ENCODE peak calls at places on chromosome 20, in ten cellular contexts. U is fibroblast of lung; H is putamen; M is pulmonary artery endothelial cell; X is left cardiac atrium; Z is lung; Y is EL; K is progenitor cell of endocrine pancreas; T is cardiac fibroblast; L is activated CD4-positive, alpha-beta T cell treated with anti-CD3 and anti-CD28 coated beads for 24 hours. B is an unnamed sample.

GRCh38 chr20:53738039-53738944 is 144.7 kb upstream of the ZNF217 start:
- DNase-seq in Z (peak; percentile 74), H (peak; percentile 41), U (peak; percentile 90), M (no peak), L (no peak), X (peak; percentile 58), K (peak; percentile 31), Y (peak; percentile 85), T (peak; percentile 87), B (peak; percentile 92)

GRCh38 chr20:3156811-3157619 is 2.6 kb downstream of the FASTKD5 start:
- DNase-seq in Y (no peak), K (no peak), M (no peak), Z (no peak), X (no peak), H (no peak), L (no peak), U (peak; percentile 14), T (peak; percentile 18), B (no peak)

GRCh38 chr20:42886046-42886445 is 303.7 kb downstream of the PTPRT start:
- DNase-seq in Y (no peak), K (no peak), L (no peak), X (no peak), H (no peak), Z (no peak), M (no peak), T (no peak), U (no peak), B (no peak)

GRCh38 chr20:41058007-41058673 is 29.5 kb downstream of the TOP1 start:
- DNase-seq in U (peak; percentile 90), X (peak; percentile 24), L (no peak), T (peak; percentile 59), Z (peak; percentile 61), M (peak; percentile 29), H (no peak), K (no peak), Y (peak; percentile 95), B (peak; percentile 69)

GRCh38 chr20:16821211-16822089 is 73.3 kb downstream of the OTOR start:
- DNase-seq in Y (peak; percentile 48), H (no peak), L (no peak), U (peak; percentile 14), X (no peak), Z (no peak), M (no peak), K (no peak), T (peak; percentile 58), B (peak; percentile 48)

GRCh38 chr20:42678895-42679294 is 510.8 kb downstream of the PTPRT start:
- DNase-seq in H (no peak), X (no peak), K (no peak), L (no peak), Z (no peak), M (no peak), T (no peak), Y (no peak), U (no peak), B (no peak)

GRCh38 chr20:53750827-53751393 is 157.3 kb upstream of the ZNF217 start:
- DNase-seq in Z (no peak), T (peak; percentile 75), L (no peak), Y (peak; percentile 68), H (no peak), U (peak; percentile 84), M (no peak), X (no peak), K (no peak), B (peak; percentile 83)

GRCh38 chr20:21259346-21259745 is 43.8 kb upstream of the XRN2 start:
- DNase-seq in Y (no peak), T (no peak), Z (no peak), U (no peak), L (no peak), X (no peak), M (no peak), H (peak; percentile 84), K (no peak), B (no peak)

GRCh38 chr20:7358670-7359069 is 581.6 kb downstream of the HAO1 start:
- DNase-seq in U (no peak), K (no peak), H (no peak), M (no peak), L (no peak), T (no peak), Z (no peak), X (no peak), Y (no peak), B (no peak)

GRCh38 chr20:63206878-63207277 is 9.1 kb downstream of the YTHDF1 start:
- DNase-seq in Z (no peak), L (no peak), K (no peak), H (no peak), T (no peak), X (no peak), U (peak; percentile 58), M (no peak), Y (peak; percentile 72), B (peak; percentile 87)

GRCh38 chr20:24948939-24949679 is at the start of gene CST7:
- DNase-seq in L (peak; percentile 71), X (peak; percentile 34), Z (peak; percentile 37), Y (no peak), H (no peak), K (no peak), M (no peak), T (no peak), U (peak; percentile 46), B (no peak)

GRCh38 chr20:32203556-32204484 is 3.7 kb downstream of the PLAGL2 start:
- DNase-seq in M (no peak), T (no peak), K (no peak), Y (no peak), H (no peak), Z (no peak), X (no peak), U (peak; percentile 22), L (peak; percentile 59), B (peak; percentile 36)

GRCh38 chr20:60255426-60255825 is 297.2 kb downstream of the CDH26 start:
- DNase-seq in Y (no peak), L (no peak), M (no peak), X (no peak), U (no peak), T (no peak), K (no peak), H (no peak), Z (no peak), B (no peak)

GRCh38 chr20:63049191-63049518 is 42.4 kb upstream of the BHLHE23 start:
- DNase-seq in L (no peak), T (no peak), X (no peak), M (no peak), Z (no peak), H (no peak), U (no peak), K (no peak), Y (no peak), B (no peak)

GRCh38 chr20:43389231-43389630 is 68.5 kb upstream of the SRSF6 start:
- DNase-seq in T (peak; percentile 84), M (no peak), K (no peak), Y (peak; percentile 11), H (no peak), U (no peak), Z (peak; percentile 39), X (peak; percentile 52), L (no peak), B (no peak)

GRCh38 chr20:39885975-39886649 is 802.9 kb downstream of the MAFB start:
- DNase-seq in Y (peak; percentile 96), T (peak; percentile 66), X (peak; percentile 78), L (no peak), K (no peak), H (no peak), U (peak; percentile 90), Z (peak; percentile 45), M (peak; percentile 3), B (peak; percentile 70)

GRCh38 chr20:63337786-63338420 is 23.2 kb downstream of the CHRNA4 start:
- DNase-seq in Z (no peak), Y (no peak), M (no peak), L (no peak), K (no peak), U (peak; percentile 38), H (no peak), X (no peak), T (peak; percentile 4), B (peak; percentile 62)

GRCh38 chr20:63357921-63358905 is 2.9 kb downstream of the CHRNA4 start:
- DNase-seq in L (no peak), Y (no peak), Z (no peak), X (peak; percentile 63), M (no peak), K (no peak), T (no peak), U (no peak), H (no peak), B (no peak)

GRCh38 chr20:58715709-58716475 is 23.3 kb downstream of the NPEPL1 start:
- DNase-seq in T (no peak), Z (peak; percentile 26), X (no peak), Y (no peak), M (no peak), H (no peak), K (no peak), U (no peak), L (no peak), B (no peak)

GRCh38 chr20:35303382-35303734 is 11.1 kb upstream of the FAM83C start:
- DNase-seq in H (no peak), Y (no peak), T (no peak), U (no peak), X (no peak), Z (no peak), M (no peak), L (no peak), K (no peak), B (no peak)

GRCh38 chr20:14953736-14954135 is 616.3 kb upstream of the FLRT3 start:
- DNase-seq in L (no peak), H (no peak), Z (no peak), U (no peak), Y (no peak), T (no peak), M (no peak), K (no peak), X (no peak), B (no peak)

GRCh38 chr20:38245753-38246152 is 14.8 kb downstream of the KIAA1755 start:
- DNase-seq in H (no peak), Z (no peak), X (no peak), K (no peak), Y (no peak), L (no peak), M (no peak), U (no peak), T (no peak), B (no peak)

GRCh38 chr20:57325632-57326356 is 3.8 kb upstream of the SPO11 start:
- DNase-seq in X (no peak), M (no peak), H (no peak), Z (no peak), L (no peak), K (no peak), U (no peak), Y (no peak), T (no peak), B (no peak)

GRCh38 chr20:34473262-34473883 is 42.8 kb upstream of the DYNLRB1 start:
- DNase-seq in Y (peak; percentile 30), U (peak; percentile 35), K (peak; percentile 34), H (peak; percentile 41), M (no peak), T (peak; percentile 60), X (peak; percentile 50), L (no peak), Z (no peak), B (peak; percentile 46)

GRCh38 chr20:63738687-63739128 is 868 bp upstream of the SLC2A4RG start:
- DNase-seq in Y (no peak), M (no peak), H (no peak), K (no peak), Z (peak; percentile 61), L (no peak), U (peak; percentile 16), X (peak; percentile 77), T (peak; percentile 20), B (peak; percentile 70)

GRCh38 chr20:46160661-46161060 is 42.5 kb downstream of the CD40 start:
- DNase-seq in Z (no peak), T (no peak), Y (no peak), M (no peak), K (no peak), H (no peak), X (no peak), L (no peak), U (no peak), B (no peak)

GRCh38 chr20:25863536-25864325 is 167.1 kb upstream of the ZNF337 start:
- DNase-seq in U (no peak), Y (peak; percentile 48), K (no peak), Z (no peak), L (no peak), T (no peak), X (no peak), H (no peak), M (no peak), B (no peak)

GRCh38 chr20:44446111-44446722 is 29.5 kb upstream of the TTPAL start:
- DNase-seq in U (no peak), L (no peak), Y (no peak), X (no peak), M (no peak), T (no peak), H (no peak), K (no peak), Z (no peak), B (no peak)

B was measured in astrocyte of the hippocampus.